ENCODE peak calls at places on chromosomes 11 and 22, in five cellular contexts. E is ELR; D is AG10803; L is stimulated activated CD8-positive, alpha-beta memory T cell treated with anti-CD3 and anti-CD28 coated beads, Interleukin-2, amount 100 ng/mL, for 48 hours; W is nephron progenitor cell. P is an unnamed sample.

GRCh38 chr22:42857845-42858481 is 890 bp upstream of the ARFGAP3 start:
- DNase-seq in E (no peak), D (no peak), L (no peak), W (no peak), P (no peak)

GRCh38 chr22:49929553-49929979 is 11.1 kb downstream of the CRELD2 start:
- DNase-seq in E (peak), D (no peak), L (peak), W (peak), P (peak)

GRCh38 chr11:107370390-107370789 is 87.2 kb downstream of the CWF19L2 start:
- DNase-seq in E (peak), D (peak), L (no peak), W (no peak), P (no peak)

GRCh38 chr11:116065986-116066385 is 561.8 kb upstream of the CADM1 start:
- DNase-seq in E (no peak), D (no peak), L (no peak), W (no peak), P (no peak)

GRCh38 chr11:118895093-118896039 is 11.7 kb downstream of the CXCR5 start:
- DNase-seq in E (no peak), D (no peak), L (no peak), W (no peak), P (no peak)

GRCh38 chr11:1077417-1078119 is 2.9 kb downstream of the MUC2 start:
- DNase-seq in E (no peak), D (no peak), L (no peak), W (no peak), P (peak)

GRCh38 chr22:50610581-50610980 is 10.0 kb downstream of the MAPK8IP2 start:
- DNase-seq in E (no peak), D (no peak), L (no peak), W (no peak), P (no peak)

GRCh38 chr11:23866641-23867040 is 630.2 kb upstream of the LUZP2 start:
- DNase-seq in E (peak), D (no peak), L (no peak), W (no peak), P (no peak)

GRCh38 chr11:129302386-129303101 is 73.1 kb upstream of the BARX2 start:
- DNase-seq in E (no peak), D (no peak), L (no peak), W (no peak), P (no peak)

GRCh38 chr22:24938741-24939341 is 7.7 kb downstream of the LHFPL7 start:
- DNase-seq in E (peak), D (peak), L (no peak), W (peak), P (peak)

GRCh38 chr11:46669606-46670243 is 30.7 kb downstream of the ARHGAP1 start:
- DNase-seq in E (peak), D (no peak), L (no peak), W (no peak), P (no peak)

GRCh38 chr11:64056213-64056785 is 20.6 kb downstream of the FLRT1 start:
- DNase-seq in E (no peak), D (no peak), L (no peak), W (peak), P (no peak)

GRCh38 chr11:19868281-19868821 is 155.7 kb downstream of the NAV2 start:
- DNase-seq in E (peak), D (peak), L (no peak), W (no peak), P (no peak)

GRCh38 chr11:104260456-104260855 is 96.5 kb upstream of the PDGFD start:
- DNase-seq in E (no peak), D (no peak), L (no peak), W (no peak), P (no peak)

GRCh38 chr11:120386774-120387371 is 50.7 kb downstream of the ARHGEF12 start:
- DNase-seq in E (no peak), D (no peak), L (no peak), W (no peak), P (no peak)

GRCh38 chr11:108586600-108586999 is 7.0 kb downstream of the EXPH5 start:
- DNase-seq in E (no peak), D (no peak), L (no peak), W (no peak), P (no peak)

P was measured in ELF-1.